ENCODE peak calls at places on chromosomes 5 and 9, in ten cellular contexts. F, C, A, Z, Y, W, D, R, K and T are unnamed samples.

GRCh38 chr9:37617837-37618236 is 25.4 kb upstream of the TOMM5 start:
- DNase-seq in W (no peak), F (no peak), Y (no peak), Z (no peak), C (no peak), D (no peak), K (no peak), A (no peak), R (no peak), T (peak)

GRCh38 chr9:33354651-33355211 is 47.6 kb downstream of the AQP7 start:
- DNase-seq in A (no peak), F (no peak), Z (no peak), C (no peak), Y (no peak), R (peak), D (no peak), W (no peak), K (no peak), T (peak)

GRCh38 chr5:14449052-14449661 is 132.4 kb upstream of the OTULINL start:
- DNase-seq in Y (no peak), Z (peak), W (no peak), R (peak), K (no peak), C (peak), F (no peak), D (no peak), A (no peak), T (peak)

GRCh38 chr5:107619781-107620180 is 51.0 kb downstream of the EFNA5 start:
- DNase-seq in D (no peak), F (no peak), R (no peak), Z (no peak), W (no peak), C (no peak), K (no peak), Y (no peak), A (no peak), T (no peak)

GRCh38 chr9:2014696-2015580 is at the start of gene SMARCA2:
- DNase-seq in W (peak), C (peak), A (peak), R (peak), Z (peak), D (peak), Y (peak), K (peak), F (peak), T (peak)

GRCh38 chr5:35618791-35619190 is 1.1 kb downstream of the SPEF2 start:
- DNase-seq in A (no peak), Z (no peak), F (no peak), W (no peak), R (no peak), K (no peak), C (no peak), Y (no peak), D (no peak), T (no peak)

GRCh38 chr9:101481296-101481695 is 45.7 kb upstream of the ALDOB start:
- DNase-seq in W (no peak), Y (no peak), Z (no peak), F (no peak), D (no peak), A (no peak), K (no peak), R (no peak), C (no peak), T (no peak)

GRCh38 chr5:32735512-32735911 is 24.4 kb downstream of the NPR3 start:
- DNase-seq in K (no peak), W (no peak), R (no peak), C (no peak), F (no peak), Y (no peak), A (no peak), Z (no peak), D (no peak), T (no peak)

GRCh38 chr9:96719538-96720315 is 58.2 kb downstream of the ZNF510 start:
- DNase-seq in C (peak), W (no peak), A (no peak), D (no peak), F (peak), R (peak), K (no peak), Z (peak), Y (no peak), T (no peak)

GRCh38 chr9:83208065-83208850 is 145.3 kb upstream of the RASEF start:
- DNase-seq in Z (no peak), C (peak), R (no peak), F (no peak), A (no peak), W (no peak), Y (no peak), D (no peak), K (no peak), T (no peak)

GRCh38 chr5:16842916-16843315 is 93.2 kb downstream of the MYO10 start:
- DNase-seq in D (no peak), W (no peak), K (no peak), Z (no peak), Y (no peak), R (no peak), A (no peak), C (no peak), F (no peak), T (no peak)

GRCh38 chr9:83933804-83934203 is 12.6 kb upstream of the KIF27 start:
- DNase-seq in Z (no peak), D (no peak), K (no peak), C (no peak), R (no peak), A (no peak), F (no peak), W (no peak), Y (no peak), T (no peak)

GRCh38 chr9:131773911-131774379 is 34.1 kb upstream of the RAPGEF1 start:
- DNase-seq in F (peak), C (peak), Y (peak), R (peak), A (no peak), W (no peak), D (peak), Z (peak), K (peak), T (peak)

GRCh38 chr5:56812110-56812509 is 3.2 kb upstream of the MAP3K1 start:
- DNase-seq in R (peak), Y (no peak), A (no peak), F (no peak), C (no peak), K (no peak), Z (no peak), D (no peak), W (no peak), T (no peak)

GRCh38 chr5:143955140-143955539 is 143.2 kb downstream of the HMHB1 start:
- DNase-seq in W (no peak), F (no peak), D (no peak), Z (no peak), C (no peak), K (no peak), A (no peak), R (no peak), Y (no peak), T (peak)

GRCh38 chr9:29830815-29831214 is 2257.5 kb upstream of the C9orf72 start:
- DNase-seq in A (no peak), R (peak), D (no peak), K (no peak), W (no peak), Y (peak), Z (peak), C (peak), F (no peak), T (peak)

GRCh38 chr5:111848374-111848914 is 91.5 kb upstream of the NREP start:
- DNase-seq in Z (no peak), R (no peak), C (no peak), A (no peak), W (no peak), F (no peak), Y (no peak), K (no peak), D (no peak), T (peak)

GRCh38 chr5:40452874-40453624 is 226.7 kb upstream of the PTGER4 start:
- DNase-seq in W (no peak), Z (no peak), D (no peak), R (no peak), K (no peak), C (no peak), F (no peak), A (no peak), Y (no peak), T (no peak)

GRCh38 chr9:121275781-121276658 is 8.1 kb downstream of the GSN start:
- DNase-seq in D (no peak), K (no peak), Y (no peak), C (no peak), A (no peak), Z (no peak), F (no peak), W (no peak), R (no peak), T (no peak)

GRCh38 chr5:61625682-61626620 is 293.9 kb downstream of the ZSWIM6 start:
- DNase-seq in D (no peak), A (no peak), C (peak), Z (peak), F (peak), Y (peak), K (peak), W (peak), R (no peak), T (no peak)

GRCh38 chr5:29054694-29055093 is 2016.3 kb upstream of the CDH9 start:
- DNase-seq in C (no peak), F (no peak), R (no peak), Z (no peak), A (no peak), D (no peak), W (no peak), Y (no peak), K (no peak), T (no peak)

GRCh38 chr5:179816401-179817070 is 4.2 kb upstream of the SQSTM1 start:
- DNase-seq in Y (no peak), W (no peak), A (no peak), F (no peak), K (no peak), C (peak), Z (no peak), R (no peak), D (no peak), T (no peak)

GRCh38 chr5:10469253-10470030 is 27.8 kb downstream of the ROPN1L start:
- DNase-seq in W (no peak), A (no peak), C (no peak), K (no peak), D (no peak), Z (no peak), Y (no peak), R (no peak), F (no peak), T (peak)

GRCh38 chr9:134515026-134515821 is 126.4 kb upstream of the COL5A1 start:
- DNase-seq in R (no peak), C (no peak), Z (no peak), D (no peak), Y (no peak), W (no peak), F (peak), A (no peak), K (no peak), T (no peak)

GRCh38 chr5:157198277-157199058 is 17.8 kb downstream of the ITK start:
- DNase-seq in K (peak), F (peak), R (no peak), Z (peak), A (no peak), D (peak), W (no peak), Y (no peak), C (no peak), T (no peak)

DNA sequence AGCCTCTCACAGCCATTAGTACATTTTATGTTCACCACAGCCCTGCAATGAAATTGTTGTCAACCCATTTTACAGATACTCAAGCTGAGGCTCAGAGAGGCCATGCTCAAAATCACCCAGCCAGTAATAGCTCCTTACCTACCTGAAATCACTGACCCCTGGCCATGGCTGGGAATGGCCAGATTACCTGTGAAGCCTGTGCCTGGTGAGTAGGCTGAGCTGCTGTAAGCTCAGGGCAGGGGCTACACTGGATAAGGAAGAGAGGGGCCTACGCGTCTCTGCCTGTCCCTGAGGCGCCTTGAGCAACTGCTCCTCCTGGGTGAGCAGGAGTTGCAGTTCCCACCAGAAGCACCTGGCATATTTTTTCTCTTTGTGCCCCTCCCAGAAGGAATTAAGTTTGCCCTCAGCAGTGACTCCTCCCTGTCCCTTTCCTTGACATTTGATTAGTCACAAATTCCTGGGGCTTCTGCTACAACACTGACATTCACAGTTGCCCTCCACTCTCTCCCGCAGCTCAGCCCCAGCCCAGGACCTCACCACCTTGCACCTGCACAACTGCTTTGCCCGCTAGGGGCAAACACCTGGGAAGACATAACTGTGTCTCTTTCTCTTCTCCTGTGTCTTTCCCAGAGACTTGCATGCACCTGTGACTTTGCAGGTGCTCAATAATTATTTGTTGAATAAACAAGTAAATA is 5.7 kb downstream of the CLTB start:
- DNase-seq in D (no peak), C (no peak), Y (no peak), W (no peak), A (no peak), R (peak), K (no peak), F (no peak), Z (no peak), T (no peak)
- H3K27ac ChIP-seq in D (no peak), C (no peak), Y (no peak), W (no peak), A (no peak), R (no peak), K (no peak), F (no peak), Z (no peak), T (no peak)

GRCh38 chr5:55327281-55327680 is 19.5 kb downstream of the MTREX start:
- DNase-seq in Y (no peak), D (no peak), A (no peak), K (no peak), W (no peak), R (no peak), Z (no peak), C (no peak), F (no peak), T (no peak)

GRCh38 chr5:55319481-55319880 is 11.7 kb downstream of the MTREX start:
- DNase-seq in K (no peak), Y (no peak), W (no peak), D (no peak), R (no peak), F (no peak), A (no peak), C (no peak), Z (no peak), T (no peak)

GRCh38 chr5:55320571-55320970 is 12.8 kb downstream of the MTREX start:
- DNase-seq in A (no peak), F (no peak), W (no peak), C (no peak), R (no peak), D (no peak), Z (no peak), K (no peak), Y (no peak), T (no peak)

GRCh38 chr5:55324006-55324405 is 16.2 kb downstream of the MTREX start:
- DNase-seq in K (no peak), W (no peak), D (no peak), C (no peak), Y (no peak), R (no peak), Z (no peak), F (no peak), A (no peak), T (no peak)

GRCh38 chr5:55324815-55325418 is 17.1 kb downstream of the MTREX start:
- DNase-seq in W (no peak), R (peak), D (no peak), A (no peak), K (no peak), Z (no peak), F (no peak), Y (no peak), C (no peak), T (peak)
- TF ChIP-seq CTCF in W (peak), R (peak), D (peak), A (peak), K (peak), Z (peak), F (no peak), Y (peak), C (peak), T (peak)

GRCh38 chr5:11724947-11725346 is 179.3 kb downstream of the CTNND2 start:
- DNase-seq in C (no peak), Y (no peak), D (no peak), W (no peak), R (no peak), F (no peak), K (no peak), Z (no peak), A (no peak), T (no peak)
- H3K27ac ChIP-seq in C (no peak), Y (no peak), D (no peak), W (no peak), R (no peak), F (no peak), K (no peak), Z (no peak), A (no peak), T (no peak)

DNA sequence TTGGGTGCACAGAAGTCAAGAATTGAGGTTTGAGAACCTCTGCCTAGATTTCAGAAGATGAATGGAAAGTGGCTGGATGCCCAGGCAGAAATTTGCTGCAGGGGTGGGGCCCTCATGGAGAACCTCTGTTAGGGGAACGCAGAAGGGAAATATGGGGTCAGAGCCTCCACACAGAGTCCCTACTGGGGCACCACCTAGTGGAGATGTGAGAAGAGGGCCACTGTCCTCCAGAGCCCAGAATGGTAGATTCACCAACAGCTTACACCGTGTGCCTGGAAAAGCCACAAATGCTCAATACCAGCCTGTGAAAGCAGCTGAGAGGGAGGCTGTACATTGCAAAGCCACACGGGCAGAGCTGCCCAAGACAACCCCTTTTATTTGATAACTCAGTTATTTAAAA is 383.5 kb downstream of the TLE4 start:
- DNase-seq in Z (no peak), F (no peak), C (no peak), Y (no peak), D (no peak), W (no peak), R (no peak), K (no peak), A (no peak), T (no peak)
- TF ChIP-seq CTCF in Z (no peak), F (no peak), C (peak), Y (peak), D (no peak), W (no peak), R (peak), K (no peak), A (no peak), T (peak)

DNA sequence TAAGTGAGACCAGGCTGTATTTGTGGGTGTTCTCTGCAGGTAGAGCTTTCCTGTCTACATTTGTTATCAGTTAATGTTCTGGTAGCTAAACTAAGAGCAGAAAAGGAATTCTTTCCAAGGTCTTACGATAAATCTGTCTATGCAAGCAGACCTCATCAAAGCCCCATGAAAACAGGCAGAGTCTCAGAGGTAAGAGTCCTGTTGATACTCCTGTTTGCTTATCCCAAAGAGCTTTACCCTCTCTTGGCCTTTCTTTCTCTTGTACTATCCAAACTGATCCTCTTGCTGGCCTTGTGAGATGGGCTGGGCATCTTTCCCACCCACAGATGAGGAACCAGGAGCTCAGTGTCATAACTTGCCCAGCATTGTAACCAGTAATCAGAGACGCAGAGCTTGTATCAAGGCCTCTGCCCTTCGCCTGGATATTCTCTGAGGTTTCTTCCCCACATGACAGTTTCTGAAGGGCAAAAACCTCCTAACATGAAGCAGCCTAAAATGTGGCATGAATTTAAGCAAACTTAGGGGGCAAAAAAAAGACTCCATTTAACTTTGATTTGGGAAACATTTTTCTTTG is 33.5 kb downstream of the PRKACG start:
- DNase-seq in D (no peak), A (no peak), C (peak), Z (no peak), F (no peak), R (no peak), K (no peak), W (no peak), Y (peak), T (no peak)
- H3K27ac ChIP-seq in D (no peak), A (no peak), C (peak), Z (peak), F (no peak), R (no peak), K (no peak), W (no peak), Y (peak), T (no peak)

DNA sequence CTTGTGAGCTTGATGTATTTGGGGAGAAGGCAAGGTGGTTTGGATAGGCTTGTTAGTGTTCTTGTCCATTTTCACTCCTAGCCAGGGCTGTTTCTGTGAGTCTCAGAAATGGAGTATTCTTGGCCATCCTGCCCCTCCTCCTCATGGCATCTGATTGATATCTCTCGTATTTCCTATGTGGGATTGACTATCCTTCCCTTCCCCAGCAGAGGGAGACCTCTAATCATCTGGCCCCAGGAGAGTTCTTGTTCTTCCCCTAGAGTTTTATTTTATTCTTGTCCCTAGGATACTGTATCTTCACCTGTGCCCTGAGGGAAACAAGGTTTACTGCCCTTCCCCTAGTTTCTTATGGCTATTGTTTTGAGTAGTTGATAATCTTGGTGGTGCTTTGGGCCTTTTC is 114.4 kb downstream of the VPS13A start:
- DNase-seq in D (no peak), Z (no peak), K (no peak), W (no peak), F (no peak), C (no peak), R (peak), A (no peak), Y (no peak), T (peak)
- TF ChIP-seq CTCF in D (no peak), Z (no peak), K (no peak), W (no peak), F (no peak), C (no peak), R (peak), A (no peak), Y (peak), T (peak)

GRCh38 chr5:80164799-80165198 is 91.0 kb downstream of the SERINC5 start:
- DNase-seq in W (no peak), F (no peak), D (no peak), Z (no peak), Y (no peak), K (no peak), R (no peak), C (no peak), A (no peak), T (no peak)
- H3K27ac ChIP-seq in W (no peak), F (no peak), D (no peak), Z (no peak), Y (no peak), K (no peak), R (no peak), C (no peak), A (no peak), T (no peak)

GRCh38 chr5:55220433-55221185 is 6.5 kb downstream of the MCIDAS start:
- DNase-seq in A (no peak), R (no peak), Z (peak), C (peak), K (no peak), Y (peak), F (peak), W (no peak), D (no peak), T (no peak)
- TF ChIP-seq CTCF in A (no peak), R (no peak), Z (no peak), C (no peak), K (no peak), Y (no peak), F (no peak), W (no peak), D (no peak), T (peak)

GRCh38 chr9:70477907-70478480 is 63.5 kb upstream of the KLF9 start:
- DNase-seq in Y (no peak), D (no peak), C (no peak), Z (no peak), F (peak), K (no peak), A (no peak), R (no peak), W (no peak), T (no peak)

GRCh38 chr9:70477146-70477745 is 62.8 kb upstream of the KLF9 start:
- DNase-seq in Z (no peak), F (no peak), R (peak), Y (no peak), C (no peak), D (no peak), W (no peak), A (no peak), K (no peak), T (no peak)

GRCh38 chr9:70475211-70475610 is 60.8 kb upstream of the KLF9 start:
- DNase-seq in R (no peak), Z (no peak), W (no peak), A (no peak), F (peak), Y (no peak), C (no peak), D (no peak), K (no peak), T (no peak)

GRCh38 chr9:70472268-70473249 is 58.1 kb upstream of the KLF9 start:
- DNase-seq in K (no peak), Y (no peak), F (no peak), C (no peak), A (no peak), D (no peak), W (no peak), R (no peak), Z (no peak), T (no peak)

GRCh38 chr9:70474413-70474812 is 60.0 kb upstream of the KLF9 start:
- DNase-seq in K (no peak), Y (no peak), D (no peak), A (no peak), F (no peak), C (no peak), Z (no peak), W (no peak), R (no peak), T (no peak)
- H3K27ac ChIP-seq in K (no peak), Y (no peak), D (no peak), A (peak), F (peak), C (peak), Z (peak), W (peak), R (no peak), T (no peak)